ENCODE peak calls at places on chromosomes 6 and 20, in six cellular contexts. U, M, J, H, W and R are unnamed samples. For H3K4me1, the result is how much of the 10 kb centered on the place peaks cover.

GRCh38 chr6:96032646-96033045 is 16.9 kb downstream of the FUT9 start:
- DNase-seq in W (no peak), M (no peak), H (no peak), U (no peak), J (no peak), R (no peak)

GRCh38 chr6:167141667-167142432 is 15.9 kb downstream of the GPR31 start:
- DNase-seq in J (no peak), M (no peak), U (peak), W (peak), H (peak), R (no peak)

GRCh38 chr6:156534594-156534993 is 242.6 kb upstream of the ARID1B start:
- DNase-seq in U (no peak), M (no peak), H (no peak), J (no peak), W (no peak), R (no peak)

GRCh38 chr6:38495922-38496635 is 143.7 kb downstream of the BTBD9 start:
- DNase-seq in M (no peak), W (no peak), J (no peak), H (no peak), U (no peak), R (no peak)

GRCh38 chr6:52603000-52603795 is 26.3 kb upstream of the TRAM2 start:
- DNase-seq in M (peak), W (no peak), J (peak), H (no peak), U (no peak), R (no peak)

GRCh38 chr20:46621492-46621891 is 29.8 kb downstream of the SLC13A3 start:
- DNase-seq in W (no peak), U (no peak), J (peak), H (no peak), M (no peak), R (no peak)

GRCh38 chr6:169833258-169833794 is 81.9 kb downstream of the ERMARD start:
- DNase-seq in M (no peak), W (no peak), J (no peak), U (no peak), H (no peak), R (no peak)

GRCh38 chr6:131059486-131059885 is 3.6 kb downstream of the EPB41L2 start:
- DNase-seq in U (no peak), W (no peak), M (peak), J (peak), H (no peak), R (no peak)

GRCh38 chr6:20021795-20022194 is 184.6 kb downstream of the ID4 start:
- DNase-seq in M (no peak), U (no peak), J (no peak), H (no peak), W (no peak), R (no peak)

GRCh38 chr6:159380104-159380503 is 210.9 kb downstream of the FNDC1 start:
- DNase-seq in J (no peak), W (no peak), H (no peak), M (no peak), U (no peak), R (no peak)

GRCh38 chr6:154510144-154510905 is at the start of gene CNKSR3:
- DNase-seq in U (no peak), M (peak), H (peak), W (peak), J (peak), R (peak)

GRCh38 chr6:27811383-27811782 is 100.8 kb downstream of the OR2B2 start:
- DNase-seq in U (no peak), M (peak), J (no peak), W (no peak), H (no peak), R (no peak)

GRCh38 chr6:27812805-27813626 is 99.2 kb downstream of the OR2B2 start:
- DNase-seq in M (no peak), W (no peak), U (no peak), J (no peak), H (no peak), R (no peak)

GRCh38 chr6:27809939-27810767 is 102.0 kb downstream of the OR2B2 start:
- DNase-seq in J (peak), U (peak), W (peak), H (peak), M (peak), R (peak)

GRCh38 chr6:27810768-27811298 is 101.4 kb downstream of the OR2B2 start:
- DNase-seq in M (peak), H (no peak), W (no peak), J (no peak), U (peak), R (no peak)

GRCh38 chr6:27812078-27812804 is 100.0 kb downstream of the OR2B2 start:
- DNase-seq in M (no peak), U (no peak), H (no peak), J (no peak), W (no peak), R (no peak)
- H3K4me1 ChIP-seq in M (under half), U (under half), H (under half), J (under half), W (under half), R (under half)

GRCh38 chr6:98836962-98837944 is 2.9 kb downstream of the POU3F2 start:
- DNase-seq in W (no peak), M (peak), U (no peak), J (peak), H (no peak), R (no peak)
- H3K4me1 ChIP-seq in W (under half), M (under half), U (under half), J (under half), H (under half), R (under half)

GRCh38 chr6:119043265-119043664 is 35.2 kb downstream of the FAM184A start:
- DNase-seq in U (no peak), H (no peak), M (no peak), J (no peak), W (no peak), R (no peak)

GRCh38 chr6:119037941-119038623 is 40.4 kb downstream of the FAM184A start:
- DNase-seq in W (no peak), H (no peak), J (no peak), M (no peak), U (no peak), R (no peak)

GRCh38 chr6:119043783-119044182 is 34.7 kb downstream of the FAM184A start:
- DNase-seq in H (no peak), J (no peak), U (no peak), W (no peak), M (no peak), R (no peak)

GRCh38 chr6:119040229-119040628 is 38.2 kb downstream of the FAM184A start:
- DNase-seq in H (no peak), J (no peak), U (no peak), M (no peak), W (peak), R (no peak)

DNA sequence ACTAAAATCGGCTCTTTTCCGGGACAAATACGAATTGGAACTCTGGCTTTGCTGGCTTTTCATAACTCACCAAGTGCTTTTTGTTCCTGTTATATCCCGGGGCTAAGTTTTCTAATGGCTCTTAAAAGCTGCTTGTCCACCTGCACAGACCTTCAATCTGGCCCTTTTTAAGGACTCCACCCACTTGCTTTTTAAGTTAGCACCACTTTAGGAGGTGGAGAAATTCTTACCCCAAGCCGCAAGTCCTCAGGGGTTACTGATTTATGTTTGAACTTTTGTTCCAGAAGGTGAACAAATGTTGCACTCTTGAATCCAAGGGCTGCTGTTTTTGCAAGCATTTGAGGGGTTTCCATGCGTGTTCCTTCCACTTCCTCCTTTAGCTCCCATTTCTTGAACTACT is 37.8 kb downstream of the FAM184A start:
- DNase-seq in J (no peak), W (no peak), M (no peak), U (no peak), H (no peak), R (no peak)
- H3K4me1 ChIP-seq in J (under half), W (under half), M (under half), U (under half), H (under half), R (under half)

GRCh38 chr6:141361559-141361958 is 771.2 kb upstream of the GJE1 start:
- DNase-seq in J (no peak), H (no peak), U (no peak), M (no peak), W (no peak), R (no peak)

GRCh38 chr6:141364232-141364631 is 768.5 kb upstream of the GJE1 start:
- DNase-seq in U (no peak), W (no peak), M (no peak), J (no peak), H (no peak), R (no peak)

GRCh38 chr6:141370438-141370837 is 762.3 kb upstream of the GJE1 start:
- DNase-seq in U (no peak), W (no peak), M (no peak), J (no peak), H (no peak), R (no peak)

GRCh38 chr6:141359953-141360352 is 772.8 kb upstream of the GJE1 start:
- DNase-seq in H (no peak), M (no peak), J (peak), W (no peak), U (no peak), R (no peak)

DNA sequence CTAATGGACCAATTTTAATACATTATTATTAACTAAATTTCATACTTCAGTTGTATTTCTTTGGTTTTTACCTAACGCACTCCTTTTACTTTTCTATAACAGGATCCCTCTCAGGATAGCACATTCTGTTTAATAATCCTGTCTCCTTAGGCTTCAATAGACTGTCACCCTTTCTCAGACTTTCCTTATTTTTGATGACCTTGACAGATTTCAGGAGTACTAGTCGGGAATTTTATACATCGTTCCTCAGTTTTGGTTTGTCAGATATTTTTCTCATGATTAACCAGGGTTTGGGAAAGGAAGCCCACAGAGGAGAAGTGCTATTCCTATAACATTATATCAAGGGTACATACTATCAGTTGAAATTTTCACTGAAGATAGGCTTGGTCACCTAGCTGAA is 768.0 kb upstream of the GJE1 start:
- DNase-seq in J (no peak), W (no peak), U (no peak), H (no peak), M (no peak), R (no peak)
- H3K4me1 ChIP-seq in J (under half), W (under half), U (under half), H (under half), M (under half), R (under half)

GRCh38 chr6:3425574-3425973 is 31.3 kb downstream of the SLC22A23 start:
- DNase-seq in H (no peak), M (no peak), J (no peak), W (no peak), U (no peak), R (no peak)

GRCh38 chr6:3422457-3422816 is 34.4 kb downstream of the SLC22A23 start:
- DNase-seq in W (no peak), J (no peak), H (no peak), U (no peak), M (no peak), R (no peak)

GRCh38 chr6:3426091-3426780 is 30.6 kb downstream of the SLC22A23 start:
- DNase-seq in W (no peak), H (no peak), U (no peak), J (no peak), M (no peak), R (no peak)

GRCh38 chr6:3423439-3424184 is 33.2 kb downstream of the SLC22A23 start:
- DNase-seq in M (no peak), W (no peak), U (no peak), J (no peak), H (peak), R (no peak)

GRCh38 chr6:3424185-3424927 is 32.5 kb downstream of the SLC22A23 start:
- DNase-seq in H (no peak), M (no peak), U (no peak), W (no peak), J (no peak), R (no peak)
- H3K4me1 ChIP-seq in H (under half), M (under half), U (under half), W (under half), J (half or more), R (under half)

DNA sequence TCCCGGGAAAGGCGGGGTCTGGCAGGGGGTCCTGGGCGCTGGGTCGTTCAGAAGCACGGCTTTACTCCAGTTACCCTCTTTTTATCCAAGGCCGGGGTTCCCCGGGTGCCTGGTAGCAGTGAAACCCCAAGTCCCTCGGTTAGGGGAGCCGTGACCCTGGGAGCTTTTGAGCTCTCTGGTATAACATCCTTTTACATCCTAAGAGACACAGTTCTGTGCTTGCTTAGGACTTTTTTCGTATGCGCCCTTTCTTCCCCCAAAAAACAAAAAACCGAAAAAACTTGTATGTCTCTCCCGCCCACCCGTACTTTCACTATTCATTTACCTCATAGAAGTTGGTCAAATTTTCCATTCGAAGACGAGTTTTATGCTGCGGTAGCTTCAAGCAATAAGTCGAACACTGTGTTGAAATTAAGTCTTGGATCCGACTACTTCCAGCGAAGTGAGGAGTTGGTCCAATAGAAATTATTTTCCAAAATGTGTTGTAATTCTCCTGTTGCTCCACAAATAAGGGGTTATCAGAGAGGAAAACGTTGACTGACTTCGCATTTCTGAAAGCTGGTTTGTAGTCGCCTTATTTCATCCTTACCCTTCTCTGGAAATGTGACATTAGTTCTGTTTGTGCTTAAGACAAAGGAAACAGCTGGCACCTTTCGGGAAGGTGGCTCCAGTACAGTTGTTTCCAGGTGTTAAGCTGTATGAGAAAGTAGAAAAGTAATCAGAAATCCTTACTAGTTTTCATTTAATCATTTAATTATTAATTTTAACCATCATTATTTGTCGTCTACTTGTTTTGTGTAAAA is 842 bp upstream of the MAN1A1 start:
- DNase-seq in U (peak), J (peak), W (no peak), H (no peak), M (peak), R (no peak)
- H3K4me1 ChIP-seq in U (under half), J (under half), W (under half), H (under half), M (under half), R (under half)

GRCh38 chr20:44887466-44887865 is 2.0 kb downstream of the YWHAB start:
- DNase-seq in W (no peak), M (no peak), H (no peak), J (no peak), U (no peak), R (no peak)

GRCh38 chr20:44884907-44885391 is 556 bp upstream of the YWHAB start:
- DNase-seq in H (no peak), M (no peak), U (no peak), W (no peak), J (no peak), R (no peak)

GRCh38 chr20:44886828-44887227 is 1.3 kb downstream of the YWHAB start:
- DNase-seq in U (no peak), H (no peak), W (no peak), J (no peak), M (no peak), R (no peak)

GRCh38 chr20:44886276-44886671 is 769 bp downstream of the YWHAB start:
- DNase-seq in W (no peak), U (no peak), H (no peak), M (no peak), J (no peak), R (no peak)

DNA sequence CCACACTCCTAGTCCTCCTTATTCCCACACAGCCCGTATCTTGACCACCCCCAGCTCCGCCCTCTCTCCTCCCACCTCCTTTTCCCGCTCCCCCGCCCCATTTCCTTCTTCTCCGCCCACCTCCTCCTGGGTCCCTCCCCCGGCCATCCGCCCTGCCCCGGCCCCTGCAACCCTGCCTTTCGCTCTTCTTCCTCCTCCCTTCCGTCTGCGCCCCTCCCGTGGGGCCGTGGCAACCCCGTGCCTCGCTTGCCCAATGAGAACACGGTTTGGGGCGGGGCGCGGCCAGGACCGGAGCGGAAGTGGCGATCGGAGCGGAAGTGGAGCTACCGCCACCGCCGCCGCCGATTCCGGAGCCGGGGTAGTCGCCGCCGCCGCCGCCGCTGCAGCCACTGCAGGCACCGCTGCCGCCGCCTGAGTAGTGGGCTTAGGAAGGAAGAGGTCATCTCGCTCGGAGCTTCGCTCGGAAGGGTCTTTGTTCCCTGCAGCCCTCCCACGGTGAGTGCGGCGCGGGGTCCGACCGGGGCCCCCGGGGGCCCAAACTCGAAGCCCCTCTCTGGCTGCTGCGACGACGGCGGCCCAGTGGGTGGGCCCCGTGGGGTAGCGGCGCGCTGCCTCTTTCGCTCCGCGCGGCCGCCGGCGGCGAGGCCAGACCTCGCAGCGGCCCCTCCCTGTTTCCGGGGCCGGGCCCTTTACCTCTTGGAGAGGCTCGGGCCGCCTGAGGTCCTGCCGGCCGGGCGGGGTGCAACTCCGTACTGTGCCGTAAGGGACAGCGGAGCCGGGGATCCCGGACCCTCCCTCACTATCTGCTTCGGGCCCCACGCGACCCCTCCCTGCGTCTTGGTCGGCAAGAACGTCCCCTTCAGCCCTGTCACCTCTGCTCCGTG is at the start of gene YWHAB:
- DNase-seq in J (peak), U (peak), W (peak), H (peak), M (peak), R (peak)
- H3K4me1 ChIP-seq in J (under half), U (under half), W (under half), H (under half), M (under half), R (under half)

GRCh38 chr6:70112686-70113570 is 190.0 kb downstream of the COL9A1 start:
- DNase-seq in U (no peak), J (no peak), M (no peak), W (no peak), H (no peak), R (no peak)
- H3K4me1 ChIP-seq in U (under half), J (under half), M (under half), W (under half), H (under half), R (under half)

DNA sequence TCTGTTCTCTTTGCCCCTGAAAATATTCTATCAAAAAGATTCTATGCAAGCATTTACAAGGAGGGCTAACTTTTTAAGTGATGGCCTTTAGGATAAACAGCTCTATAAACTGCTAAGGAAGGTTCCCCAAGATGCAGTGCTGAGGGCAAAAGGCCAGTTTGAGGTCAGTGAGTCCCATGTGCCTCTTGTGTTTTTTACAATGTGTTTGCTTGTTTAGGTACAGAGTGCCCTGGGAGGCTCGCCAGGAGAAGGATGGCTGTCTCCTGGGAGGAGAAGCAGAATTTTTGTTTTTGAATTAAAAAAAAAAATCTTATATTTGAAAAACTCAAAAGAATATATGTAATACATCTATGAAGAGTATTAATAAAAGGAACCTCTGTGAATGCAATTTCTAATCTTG is 12.8 kb downstream of the MTCH1 start:
- DNase-seq in U (no peak), W (no peak), J (no peak), M (no peak), H (no peak), R (no peak)
- H3K4me1 ChIP-seq in U (under half), W (under half), J (under half), M (under half), H (under half), R (under half)